ENCODE peak calls at places on chromosomes 1 and 21, in five cellular contexts. S is endodermal cell; O is HCT116; B is lung; T is CD8-positive, alpha-beta memory T cell. J is an unnamed sample.

GRCh38 chr1:205395616-205396015 is 26.2 kb downstream of the LEMD1 start:
- DNase-seq in S (no peak), B (no peak), T (no peak), O (no peak), J (no peak)

GRCh38 chr1:34982820-34983376 is 2.2 kb downstream of the TMEM35B start:
- DNase-seq in S (no peak), B (no peak), T (no peak), O (no peak), J (no peak)

GRCh38 chr21:38938343-38938742 is 132.6 kb downstream of the ETS2 start:
- DNase-seq in B (no peak), T (peak; percentile 7), S (peak; percentile 61), O (no peak), J (no peak)

GRCh38 chr1:39115271-39116110 is 89.0 kb upstream of the MACF1 start:
- DNase-seq in O (no peak), T (no peak), B (no peak), S (no peak), J (no peak)

GRCh38 chr1:207397525-207397926 is 56.6 kb upstream of the CR2 start:
- DNase-seq in S (peak; percentile 55), O (no peak), T (no peak), B (no peak), J (no peak)

GRCh38 chr1:68049941-68050878 is at the start of gene DIRAS3:
- DNase-seq in T (no peak), B (no peak), S (peak; percentile 55), O (peak; percentile 10), J (no peak)

GRCh38 chr1:97904528-97904927 is 16.3 kb downstream of the DPYD start:
- DNase-seq in S (no peak), T (no peak), O (no peak), B (no peak), J (no peak)

GRCh38 chr1:82079607-82080006 is 278.9 kb downstream of the ADGRL2 start:
- DNase-seq in O (no peak), S (no peak), B (no peak), T (no peak), J (no peak)

GRCh38 chr21:45306453-45306831 is 18.7 kb upstream of the POFUT2 start:
- DNase-seq in S (peak; percentile 43), B (no peak), O (no peak), T (no peak), J (no peak)

GRCh38 chr1:23558140-23558871 is 995 bp downstream of the ID3 start:
- DNase-seq in T (no peak), O (peak; percentile 54), B (peak; percentile 71), S (peak; percentile 70), J (no peak)

GRCh38 chr21:45332981-45333582 is 45.4 kb upstream of the POFUT2 start:
- DNase-seq in S (peak; percentile 59), T (no peak), O (no peak), B (no peak), J (no peak)

GRCh38 chr1:15242766-15243165 is 4.3 kb upstream of the FHAD1 start:
- DNase-seq in T (no peak), S (no peak), B (no peak), O (no peak), J (peak; percentile 36)

GRCh38 chr1:155725142-155725541 is 36.3 kb downstream of the DAP3 start:
- DNase-seq in O (no peak), T (no peak), B (no peak), S (no peak), J (no peak)

GRCh38 chr21:31872452-31873274 is at the start of gene HUNK:
- DNase-seq in B (peak; percentile 46), O (no peak), T (no peak), S (peak; percentile 88), J (no peak)

GRCh38 chr1:200883118-200883517 is 10.3 kb downstream of the GPR25 start:
- DNase-seq in B (no peak), O (no peak), T (no peak), S (peak; percentile 43), J (no peak)

GRCh38 chr1:24752305-24752704 is 7.1 kb downstream of the CLIC4 start:
- DNase-seq in S (no peak), O (no peak), B (no peak), T (no peak), J (no peak)

GRCh38 chr1:24748191-24749121 is 3.2 kb downstream of the CLIC4 start:
- DNase-seq in S (peak; percentile 31), O (no peak), B (no peak), T (no peak), J (no peak)

GRCh38 chr1:24751833-24752232 is 6.6 kb downstream of the CLIC4 start:
- DNase-seq in T (no peak), O (no peak), S (no peak), B (no peak), J (no peak)

GRCh38 chr1:24749886-24750285 is 4.6 kb downstream of the CLIC4 start:
- DNase-seq in T (no peak), O (no peak), S (no peak), B (no peak), J (no peak)

DNA sequence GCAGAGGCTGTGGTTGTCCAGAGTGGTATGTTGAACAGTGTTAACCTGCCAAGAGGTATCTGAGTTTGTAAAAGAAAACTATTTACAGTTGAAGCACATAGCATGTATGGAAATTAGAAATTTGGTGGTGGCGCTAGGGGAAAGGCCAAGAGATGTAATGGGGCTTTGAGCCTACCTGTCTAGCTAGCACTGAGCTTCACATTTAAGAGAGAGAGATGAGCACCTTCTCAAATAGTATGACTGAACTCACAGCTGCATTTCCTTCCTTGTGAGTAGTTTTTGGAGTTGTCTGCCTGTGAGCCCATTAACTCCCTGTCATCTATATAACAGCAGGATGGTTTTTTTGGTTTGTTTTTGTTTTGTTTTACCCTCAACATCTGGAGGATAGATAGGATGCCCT is 4.0 kb downstream of the CLIC4 start:
- DNase-seq in B (no peak), O (no peak), S (no peak), T (no peak), J (no peak)
- H3K4me1 ChIP-seq in B (peaks cover 6% of the 10 kb centered on the region), O (peaks cover 20% of the 10 kb centered on the region), S (no peaks in the 10 kb centered on the region), T (no peaks in the 10 kb centered on the region), J (peaks cover 72% of the 10 kb centered on the region)

DNA sequence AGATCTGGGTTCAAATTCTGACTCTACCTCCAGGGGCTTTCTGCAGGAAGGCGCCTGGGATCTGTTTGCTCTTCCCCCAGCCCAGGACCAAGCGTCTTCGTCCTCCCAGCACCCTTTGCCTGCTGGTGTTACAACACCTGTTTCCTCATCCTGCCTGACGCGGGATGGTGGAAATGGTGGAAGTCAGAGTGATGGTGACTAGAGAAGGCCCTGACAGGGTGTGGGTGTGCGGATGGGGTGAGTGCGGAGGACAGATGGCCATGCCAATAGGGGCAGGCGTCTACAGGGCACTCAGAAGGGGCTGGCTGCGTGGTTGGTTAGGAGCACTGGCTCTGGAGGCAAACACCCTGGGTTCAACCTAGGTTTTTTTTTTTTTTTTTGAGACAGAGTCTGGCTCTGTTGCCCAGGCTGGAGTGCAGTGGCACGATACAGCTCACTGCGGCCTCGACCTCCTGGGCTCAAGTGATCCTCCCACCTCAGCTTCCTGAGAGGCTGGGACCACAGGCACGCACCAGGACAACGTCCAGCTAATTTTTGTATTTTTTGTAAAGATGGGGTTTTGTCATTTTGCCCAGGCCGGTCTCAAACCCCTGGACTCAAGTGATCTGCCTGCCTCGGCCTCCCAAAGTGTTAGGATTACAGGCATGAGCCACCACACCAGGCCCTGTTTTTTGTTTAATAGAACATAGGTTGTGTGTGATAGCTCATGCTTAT is 1.5 kb downstream of the THEMIS2 start:
- DNase-seq in O (no peak), B (peak; percentile 55), T (no peak), S (no peak), J (no peak)
- H3K4me1 ChIP-seq in O (peaks cover 8% of the 10 kb centered on the region), B (peaks cover 3% of the 10 kb centered on the region), T (peaks cover 44% of the 10 kb centered on the region), S (no peaks in the 10 kb centered on the region), J (peaks cover 13% of the 10 kb centered on the region)

GRCh38 chr1:248793592-248793991 is 32.1 kb downstream of the SH3BP5L start:
- DNase-seq in T (no peak), S (no peak), B (no peak), O (no peak), J (no peak)
- H3K4me1 ChIP-seq in T (no peaks in the 10 kb centered on the region), S (no peaks in the 10 kb centered on the region), B (no peaks in the 10 kb centered on the region), O (no peaks in the 10 kb centered on the region), J (no peaks in the 10 kb centered on the region)

DNA sequence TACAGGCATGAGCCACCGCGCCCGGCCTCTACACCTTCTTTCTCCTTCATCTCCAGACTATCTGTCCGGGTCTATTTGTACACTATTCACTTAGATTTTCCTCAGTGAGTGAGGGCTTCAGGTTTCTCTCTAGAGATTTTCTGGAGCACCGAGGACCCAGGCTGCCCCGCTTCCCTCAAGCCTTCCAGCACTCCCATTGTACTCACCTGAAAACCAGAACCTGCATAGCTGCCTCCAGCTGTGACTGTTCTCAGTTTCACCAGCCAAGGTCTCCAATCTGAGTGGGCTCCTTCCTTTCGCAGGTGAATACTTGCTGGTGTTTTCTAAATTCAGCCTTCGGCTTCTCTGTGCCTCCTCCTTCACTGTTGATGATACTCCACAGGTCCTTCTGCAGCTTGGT is 12.9 kb upstream of the DMAP1 start:
- DNase-seq in S (no peak), T (no peak), O (no peak), B (no peak), J (no peak)
- H3K4me1 ChIP-seq in S (no peaks in the 10 kb centered on the region), T (no peaks in the 10 kb centered on the region), O (no peaks in the 10 kb centered on the region), B (no peaks in the 10 kb centered on the region), J (no peaks in the 10 kb centered on the region)